ENCODE peak calls at places on chromosomes 2 and 18, in six cellular contexts. One of them, this sample, is unnamed.

GRCh38 chr2:157751462-157752058 is 122.9 kb upstream of the ACVR1C start:
- DNase-seq in NCI-H748 treated with DMSO at 0.1 percent for 48 hours: no peak
- DNase-seq in C1 segment of cervical spinal cord: no peak
- DNase-seq in HFFc6: no peak
- DNase-seq in kidney glomerular epithelial cell: no peak
- DNase-seq in anterior cingulate cortex: no peak
- DNase-seq in this sample: peak; percentile 36

GRCh38 chr2:69770193-69770702 is 28.3 kb downstream of the ANXA4 start:
- DNase-seq in NCI-H748 treated with DMSO at 0.1 percent for 48 hours: no peak
- DNase-seq in C1 segment of cervical spinal cord: no peak
- DNase-seq in HFFc6: peak; percentile 84
- DNase-seq in kidney glomerular epithelial cell: peak; percentile 60
- DNase-seq in anterior cingulate cortex: no peak
- DNase-seq in this sample: peak; percentile 78

GRCh38 chr2:223944704-223945531 is at the start of gene WDFY1:
- DNase-seq in NCI-H748 treated with DMSO at 0.1 percent for 48 hours: peak; percentile 52
- DNase-seq in C1 segment of cervical spinal cord: peak; percentile 43
- DNase-seq in HFFc6: peak; percentile 83
- DNase-seq in kidney glomerular epithelial cell: peak; percentile 57
- DNase-seq in anterior cingulate cortex: peak; percentile 47
- DNase-seq in this sample: peak; percentile 80

GRCh38 chr2:207768168-207768890 is 1.4 kb downstream of the FZD5 start:
- DNase-seq in NCI-H748 treated with DMSO at 0.1 percent for 48 hours: peak; percentile 39
- DNase-seq in C1 segment of cervical spinal cord: no peak
- DNase-seq in HFFc6: no peak
- DNase-seq in kidney glomerular epithelial cell: no peak
- DNase-seq in anterior cingulate cortex: no peak
- DNase-seq in this sample: no peak

GRCh38 chr2:173205375-173205774 is 129.7 kb downstream of the MAP3K20 start:
- DNase-seq in NCI-H748 treated with DMSO at 0.1 percent for 48 hours: no peak
- DNase-seq in C1 segment of cervical spinal cord: no peak
- DNase-seq in HFFc6: no peak
- DNase-seq in kidney glomerular epithelial cell: no peak
- DNase-seq in anterior cingulate cortex: no peak
- DNase-seq in this sample: no peak

GRCh38 chr18:7870855-7871254 is 303.7 kb downstream of the PTPRM start:
- DNase-seq in NCI-H748 treated with DMSO at 0.1 percent for 48 hours: no peak
- DNase-seq in C1 segment of cervical spinal cord: no peak
- DNase-seq in HFFc6: no peak
- DNase-seq in kidney glomerular epithelial cell: no peak
- DNase-seq in anterior cingulate cortex: no peak
- DNase-seq in this sample: no peak

GRCh38 chr2:19540739-19541503 is 182.5 kb upstream of the OSR1 start:
- DNase-seq in NCI-H748 treated with DMSO at 0.1 percent for 48 hours: no peak
- DNase-seq in C1 segment of cervical spinal cord: no peak
- DNase-seq in HFFc6: peak; percentile 92
- DNase-seq in kidney glomerular epithelial cell: peak; percentile 49
- DNase-seq in anterior cingulate cortex: no peak
- DNase-seq in this sample: peak; percentile 78

GRCh38 chr2:23588106-23588505 is 203.1 kb downstream of the KLHL29 start:
- DNase-seq in NCI-H748 treated with DMSO at 0.1 percent for 48 hours: no peak
- DNase-seq in C1 segment of cervical spinal cord: no peak
- DNase-seq in HFFc6: no peak
- DNase-seq in kidney glomerular epithelial cell: no peak
- DNase-seq in anterior cingulate cortex: no peak
- DNase-seq in this sample: no peak

GRCh38 chr2:196927318-196928225 is 1.1 kb upstream of the PGAP1 start:
- DNase-seq in NCI-H748 treated with DMSO at 0.1 percent for 48 hours: peak; percentile 80
- DNase-seq in C1 segment of cervical spinal cord: no peak
- DNase-seq in HFFc6: peak; percentile 79
- DNase-seq in kidney glomerular epithelial cell: peak; percentile 65
- DNase-seq in anterior cingulate cortex: no peak
- DNase-seq in this sample: peak; percentile 90

GRCh38 chr2:24594283-24594682 is 103.2 kb downstream of the NCOA1 start:
- DNase-seq in NCI-H748 treated with DMSO at 0.1 percent for 48 hours: no peak
- DNase-seq in C1 segment of cervical spinal cord: no peak
- DNase-seq in HFFc6: no peak
- DNase-seq in kidney glomerular epithelial cell: no peak
- DNase-seq in anterior cingulate cortex: no peak
- DNase-seq in this sample: no peak

GRCh38 chr2:241764272-241765241 is 12.1 kb upstream of the GAL3ST2 start:
- DNase-seq in NCI-H748 treated with DMSO at 0.1 percent for 48 hours: no peak
- DNase-seq in C1 segment of cervical spinal cord: no peak
- DNase-seq in HFFc6: no peak
- DNase-seq in kidney glomerular epithelial cell: no peak
- DNase-seq in anterior cingulate cortex: no peak
- DNase-seq in this sample: no peak

GRCh38 chr2:228840743-228841114 is 430.4 kb downstream of the PID1 start:
- DNase-seq in NCI-H748 treated with DMSO at 0.1 percent for 48 hours: no peak
- DNase-seq in C1 segment of cervical spinal cord: no peak
- DNase-seq in HFFc6: no peak
- DNase-seq in kidney glomerular epithelial cell: no peak
- DNase-seq in anterior cingulate cortex: no peak
- DNase-seq in this sample: no peak

GRCh38 chr2:236665572-236666118 is 96.0 kb downstream of the ACKR3 start:
- DNase-seq in NCI-H748 treated with DMSO at 0.1 percent for 48 hours: no peak
- DNase-seq in C1 segment of cervical spinal cord: no peak
- DNase-seq in HFFc6: no peak
- DNase-seq in kidney glomerular epithelial cell: no peak
- DNase-seq in anterior cingulate cortex: no peak
- DNase-seq in this sample: no peak

GRCh38 chr2:229378386-229378785 is 107.3 kb upstream of the PID1 start:
- DNase-seq in NCI-H748 treated with DMSO at 0.1 percent for 48 hours: no peak
- DNase-seq in C1 segment of cervical spinal cord: no peak
- DNase-seq in HFFc6: no peak
- DNase-seq in kidney glomerular epithelial cell: no peak
- DNase-seq in anterior cingulate cortex: no peak
- DNase-seq in this sample: no peak

GRCh38 chr18:74402806-74403433 is 54.2 kb downstream of the DIPK1C start:
- DNase-seq in NCI-H748 treated with DMSO at 0.1 percent for 48 hours: no peak
- DNase-seq in C1 segment of cervical spinal cord: no peak
- DNase-seq in HFFc6: no peak
- DNase-seq in kidney glomerular epithelial cell: no peak
- DNase-seq in anterior cingulate cortex: no peak
- DNase-seq in this sample: no peak

GRCh38 chr18:25223211-25223610 is 128.8 kb downstream of the ZNF521 start:
- DNase-seq in NCI-H748 treated with DMSO at 0.1 percent for 48 hours: no peak
- DNase-seq in C1 segment of cervical spinal cord: no peak
- DNase-seq in HFFc6: no peak
- DNase-seq in kidney glomerular epithelial cell: no peak
- DNase-seq in anterior cingulate cortex: no peak
- DNase-seq in this sample: no peak

GRCh38 chr2:225512873-225513580 is 113.5 kb downstream of the NYAP2 start:
- DNase-seq in NCI-H748 treated with DMSO at 0.1 percent for 48 hours: no peak
- DNase-seq in C1 segment of cervical spinal cord: no peak
- DNase-seq in HFFc6: peak; percentile 40
- DNase-seq in kidney glomerular epithelial cell: no peak
- DNase-seq in anterior cingulate cortex: no peak
- DNase-seq in this sample: peak; percentile 36

GRCh38 chr2:96090181-96090500 is 26.2 kb downstream of the ADRA2B start:
- DNase-seq in NCI-H748 treated with DMSO at 0.1 percent for 48 hours: no peak
- DNase-seq in C1 segment of cervical spinal cord: no peak
- DNase-seq in HFFc6: no peak
- DNase-seq in kidney glomerular epithelial cell: no peak
- DNase-seq in anterior cingulate cortex: no peak
- DNase-seq in this sample: no peak

GRCh38 chr2:156157670-156158069 is 174.9 kb downstream of the NR4A2 start:
- DNase-seq in NCI-H748 treated with DMSO at 0.1 percent for 48 hours: no peak
- DNase-seq in C1 segment of cervical spinal cord: no peak
- DNase-seq in HFFc6: no peak
- DNase-seq in kidney glomerular epithelial cell: no peak
- DNase-seq in anterior cingulate cortex: no peak
- DNase-seq in this sample: no peak

GRCh38 chr2:40279001-40279400 is 172.9 kb downstream of the SLC8A1 start:
- DNase-seq in NCI-H748 treated with DMSO at 0.1 percent for 48 hours: no peak
- DNase-seq in C1 segment of cervical spinal cord: no peak
- DNase-seq in HFFc6: no peak
- DNase-seq in kidney glomerular epithelial cell: peak; percentile 24
- DNase-seq in anterior cingulate cortex: no peak
- DNase-seq in this sample: peak; percentile 32